ENCODE peak calls at places on chromosomes 12 and 14, in four cellular contexts. V, L, N and E are unnamed samples.
A peak's percentile ranks its signal among the peaks of the same experiment; 100 is the strongest.

GRCh38 chr12:52032431-52032796 is 18.8 kb upstream of the NR4A1 start:
- DNase-seq in V (no peak), L (peak; percentile 89), N (no peak), E (no peak)

GRCh38 chr14:101972126-101972785 is 7.9 kb downstream of the DYNC1H1 start:
- DNase-seq in V (no peak), L (peak; percentile 99), N (peak; percentile 94), E (no peak)

GRCh38 chr12:120292411-120292660 is 633 bp upstream of the RNU4-2 start:
- DNase-seq in V (no peak), L (no peak), N (no peak), E (no peak)

GRCh38 chr12:98126637-98127335 is 388.6 kb upstream of the TMPO start:
- DNase-seq in V (no peak), L (no peak), N (no peak), E (no peak)

GRCh38 chr14:74902941-74903705 is 19.9 kb downstream of the RPS6KL1 start:
- DNase-seq in V (no peak), L (no peak), N (no peak), E (no peak)

GRCh38 chr12:85865905-85866304 is 8.2 kb upstream of the NTS start:
- DNase-seq in V (no peak), L (no peak), N (no peak), E (no peak)

GRCh38 chr14:100442473-100443260 is 119.5 kb downstream of the SLC25A47 start:
- DNase-seq in V (no peak), L (no peak), N (no peak), E (no peak)

GRCh38 chr14:68199465-68200145 is 380.0 kb downstream of the RAD51B start:
- DNase-seq in V (no peak), L (no peak), N (no peak), E (no peak)

GRCh38 chr12:94186461-94187237 is 38.3 kb downstream of the PLXNC1 start:
- DNase-seq in V (no peak), L (peak; percentile 77), N (no peak), E (no peak)

GRCh38 chr14:101131451-101131916 is 228.0 kb upstream of the RTL1 start:
- DNase-seq in V (no peak), L (no peak), N (no peak), E (no peak)

GRCh38 chr12:15636060-15636890 is 152.9 kb downstream of the EPS8 start:
- DNase-seq in V (no peak), L (no peak), N (no peak), E (no peak)

GRCh38 chr14:24392327-24393098 is 6.3 kb upstream of the NYNRIN start:
- DNase-seq in V (no peak), L (peak; percentile 65), N (peak; percentile 62), E (no peak)

GRCh38 chr12:15033029-15033428 is 60.2 kb downstream of the PDE6H start:
- DNase-seq in V (no peak), L (no peak), N (no peak), E (peak; percentile 23)

GRCh38 chr12:62363506-62363905 is 103.1 kb upstream of the MON2 start:
- DNase-seq in V (no peak), L (no peak), N (no peak), E (no peak)

DNA sequence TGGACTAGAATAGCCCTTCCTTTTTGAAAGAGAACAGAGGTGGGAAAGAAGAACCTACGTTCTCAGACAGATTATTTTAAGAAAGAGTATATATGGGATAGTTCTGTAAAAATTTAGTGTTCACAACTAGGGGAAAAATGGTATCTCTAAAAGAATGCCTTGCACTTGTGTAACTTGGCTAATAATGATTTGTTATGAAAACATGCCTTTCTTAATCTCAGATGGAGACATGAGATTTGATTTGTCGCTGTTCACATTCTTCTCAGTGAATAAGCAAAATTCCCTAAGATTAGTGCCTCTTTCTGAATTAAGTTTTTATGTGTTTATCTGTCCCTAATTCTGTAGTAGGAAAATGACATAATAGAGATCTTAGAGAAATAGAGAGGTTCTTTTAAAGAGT is 100.8 kb downstream of the USP15 start:
- DNase-seq in V (no peak), L (no peak), N (no peak), E (no peak)
- TF ChIP-seq CTCF in V (no peak), L (no peak), N (no peak), E (no peak)

DNA sequence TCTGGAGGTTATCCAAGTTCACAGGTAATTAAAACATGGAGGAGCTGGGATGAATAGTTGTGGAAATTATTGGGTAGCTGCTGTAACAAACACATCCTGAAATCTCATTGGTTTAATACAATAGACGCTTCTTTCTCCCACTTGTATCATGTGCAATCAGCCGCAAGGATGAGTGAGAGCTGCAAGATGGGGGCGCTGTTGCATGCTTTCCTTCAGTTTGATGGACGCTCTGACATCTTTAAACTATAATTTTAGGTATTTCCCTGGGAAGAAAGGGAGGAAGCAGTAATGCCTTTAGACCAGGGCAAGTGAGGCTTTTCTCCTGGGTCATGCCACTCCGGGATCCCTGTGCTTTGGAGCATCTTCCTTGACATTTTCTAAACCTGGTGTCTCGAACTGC is 178.7 kb downstream of the PAWR start:
- DNase-seq in V (no peak), L (no peak), N (no peak), E (no peak)
- TF ChIP-seq CTCF in V (no peak), L (no peak), N (no peak), E (peak; percentile 20)

GRCh38 chr12:48286665-48287064 is 64.1 kb downstream of the ZNF641 start:
- DNase-seq in V (peak; percentile 24), L (no peak), N (no peak), E (no peak)
- TF ChIP-seq CTCF in V (peak; percentile 51), L (peak; percentile 35), N (no peak), E (peak; percentile 40)

GRCh38 chr12:75528692-75529091 is 17.3 kb upstream of the KRR1 start:
- DNase-seq in V (no peak), L (no peak), N (no peak), E (no peak)

GRCh38 chr12:75529826-75530225 is 18.4 kb upstream of the KRR1 start:
- DNase-seq in V (no peak), L (no peak), N (no peak), E (no peak)

GRCh38 chr12:75528272-75528671 is 16.9 kb upstream of the KRR1 start:
- DNase-seq in V (no peak), L (no peak), N (no peak), E (no peak)

GRCh38 chr12:75526655-75527511 is 15.5 kb upstream of the KRR1 start:
- DNase-seq in V (peak; percentile 39), L (peak; percentile 88), N (peak; percentile 49), E (peak; percentile 78)

DNA sequence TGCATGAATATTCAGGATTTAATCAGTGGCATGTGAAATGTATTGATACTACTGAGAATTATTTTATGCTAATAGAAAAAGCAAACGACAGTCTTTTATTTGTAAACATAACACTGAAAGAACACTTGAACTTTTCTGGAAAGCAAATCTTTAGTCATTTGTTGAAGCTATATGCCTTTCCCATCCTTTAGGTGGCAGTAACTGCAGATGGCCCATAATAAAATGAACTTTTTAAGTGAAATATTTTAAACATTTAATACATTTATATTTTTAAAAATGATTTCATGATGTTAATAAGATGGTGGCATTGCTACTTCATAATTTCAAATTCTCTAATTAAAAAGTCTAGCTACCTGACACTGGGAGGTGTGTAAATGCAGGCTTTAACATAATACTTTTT is 13.9 kb upstream of the KRR1 start:
- DNase-seq in V (no peak), L (peak; percentile 58), N (no peak), E (no peak)
- TF ChIP-seq CTCF in V (no peak), L (peak; percentile 44), N (peak; percentile 5), E (no peak)

GRCh38 chr12:92950011-92950410 is 20.9 kb upstream of the EEA1 start:
- DNase-seq in V (no peak), L (no peak), N (no peak), E (no peak)

GRCh38 chr12:92955997-92956663 is 27.0 kb upstream of the EEA1 start:
- DNase-seq in V (no peak), L (peak; percentile 71), N (no peak), E (no peak)

GRCh38 chr12:92951006-92951405 is 21.9 kb upstream of the EEA1 start:
- DNase-seq in V (no peak), L (no peak), N (no peak), E (no peak)

GRCh38 chr12:92952394-92952793 is 23.3 kb upstream of the EEA1 start:
- DNase-seq in V (no peak), L (no peak), N (no peak), E (no peak)

DNA sequence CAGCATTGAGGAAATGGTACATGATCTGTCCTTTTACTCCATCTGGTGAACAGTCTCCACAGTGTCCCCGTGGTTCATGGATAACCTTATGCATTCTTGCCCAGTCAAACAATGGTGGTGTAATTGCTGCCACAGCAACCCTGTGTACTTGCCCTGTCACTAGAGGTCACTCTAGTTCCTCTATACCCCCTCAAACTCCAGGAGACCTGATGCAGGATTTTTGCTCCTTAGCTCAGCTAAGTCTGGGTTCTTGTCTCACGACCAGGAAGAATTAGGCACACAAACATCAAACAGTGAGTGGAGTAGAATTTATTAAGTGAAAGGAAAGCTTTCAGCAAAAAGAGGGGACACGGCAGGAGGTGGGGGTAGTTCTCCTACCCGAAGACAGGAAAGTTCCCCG is 24.7 kb upstream of the EEA1 start:
- DNase-seq in V (no peak), L (no peak), N (no peak), E (peak; percentile 10)
- TF ChIP-seq CTCF in V (no peak), L (no peak), N (no peak), E (no peak)

GRCh38 chr14:52013984-52014600 is 24.7 kb downstream of the RTRAF start:
- DNase-seq in V (peak; percentile 28), L (no peak), N (no peak), E (no peak)
- TF ChIP-seq CTCF in V (peak; percentile 28), L (no peak), N (no peak), E (peak; percentile 10)

DNA sequence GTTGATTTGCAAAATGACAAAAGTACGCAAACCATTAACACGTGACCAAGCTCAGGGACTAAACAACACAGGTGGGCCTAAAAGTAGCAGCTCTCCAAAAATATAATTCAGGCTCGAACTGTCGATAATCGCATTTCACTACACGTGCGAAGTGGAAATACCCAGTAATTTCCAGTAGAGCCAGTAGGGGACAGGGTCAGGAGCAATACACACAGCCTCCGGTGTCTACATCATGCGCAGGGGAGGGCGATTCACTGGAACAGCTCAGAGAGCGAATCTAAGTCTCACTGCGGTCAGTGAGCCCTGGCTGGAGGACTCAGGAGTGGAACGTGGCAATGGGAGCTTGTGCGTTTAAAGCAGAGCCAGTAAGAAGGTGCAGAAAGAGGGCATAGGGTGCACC is 40.4 kb downstream of the SETD3 start:
- DNase-seq in V (no peak), L (no peak), N (no peak), E (no peak)
- TF ChIP-seq CTCF in V (no peak), L (no peak), N (no peak), E (no peak)

GRCh38 chr12:32158525-32158924 is 51.9 kb downstream of the BICD1 start:
- DNase-seq in V (no peak), L (no peak), N (no peak), E (no peak)
- TF ChIP-seq CTCF in V (no peak), L (no peak), N (no peak), E (no peak)